ENCODE peak calls at places on chromosome 5, in six cellular contexts. One of them, this sample, is unnamed.
A peak's percentile ranks its signal among the peaks of the same experiment; 100 is the strongest.

GRCh38 chr5:50766462-50766861 is 100.0 kb downstream of the PARP8 start:
- DNase-seq in left ventricle myocardium inferior: no peak
- DNase-seq in lower lobe of right lung: no peak
- DNase-seq in hepatocyte: no peak
- DNase-seq in heart right ventricle: no peak
- DNase-seq in brain microvascular endothelial cell: no peak
- DNase-seq in this sample: no peak

GRCh38 chr5:113022661-113023060 is 46.1 kb downstream of the DCP2 start:
- DNase-seq in brain microvascular endothelial cell: no peak
- DNase-seq in hepatocyte: no peak
- DNase-seq in lower lobe of right lung: no peak
- DNase-seq in heart right ventricle: no peak
- DNase-seq in left ventricle myocardium inferior: no peak
- DNase-seq in this sample: no peak

GRCh38 chr5:31361906-31362900 is 168.7 kb downstream of the CDH6 start:
- DNase-seq in lower lobe of right lung: no peak
- DNase-seq in hepatocyte: no peak
- DNase-seq in brain microvascular endothelial cell: peak; percentile 50
- DNase-seq in heart right ventricle: no peak
- DNase-seq in left ventricle myocardium inferior: no peak
- DNase-seq in this sample: peak; percentile 51

GRCh38 chr5:107673368-107674136 is 2.8 kb upstream of the EFNA5 start:
- DNase-seq in lower lobe of right lung: peak; percentile 84
- DNase-seq in brain microvascular endothelial cell: peak; percentile 88
- DNase-seq in left ventricle myocardium inferior: peak; percentile 80
- DNase-seq in heart right ventricle: peak; percentile 84
- DNase-seq in hepatocyte: peak; percentile 95
- DNase-seq in this sample: peak; percentile 89

GRCh38 chr5:16741007-16741406 is 124.2 kb upstream of the RETREG1 start:
- DNase-seq in hepatocyte: no peak
- DNase-seq in brain microvascular endothelial cell: no peak
- DNase-seq in lower lobe of right lung: no peak
- DNase-seq in left ventricle myocardium inferior: no peak
- DNase-seq in heart right ventricle: no peak
- DNase-seq in this sample: no peak

GRCh38 chr5:87769137-87769536 is 356.4 kb upstream of the CCNH start:
- DNase-seq in lower lobe of right lung: no peak
- DNase-seq in heart right ventricle: no peak
- DNase-seq in hepatocyte: no peak
- DNase-seq in brain microvascular endothelial cell: no peak
- DNase-seq in left ventricle myocardium inferior: no peak
- DNase-seq in this sample: no peak

GRCh38 chr5:138953370-138954256 is 78.5 kb upstream of the LRRTM2 start:
- DNase-seq in heart right ventricle: peak; percentile 90
- DNase-seq in lower lobe of right lung: peak; percentile 86
- DNase-seq in brain microvascular endothelial cell: peak; percentile 52
- DNase-seq in left ventricle myocardium inferior: peak; percentile 92
- DNase-seq in hepatocyte: peak; percentile 67
- DNase-seq in this sample: peak; percentile 81

GRCh38 chr5:135822286-135822685 is 12.2 kb upstream of the SLC25A48 start:
- DNase-seq in hepatocyte: no peak
- DNase-seq in lower lobe of right lung: no peak
- DNase-seq in left ventricle myocardium inferior: no peak
- DNase-seq in brain microvascular endothelial cell: no peak
- DNase-seq in heart right ventricle: no peak
- DNase-seq in this sample: no peak

GRCh38 chr5:105428461-105429129 is 1866.0 kb upstream of the NUDT12 start:
- DNase-seq in heart right ventricle: no peak
- DNase-seq in lower lobe of right lung: no peak
- DNase-seq in left ventricle myocardium inferior: no peak
- DNase-seq in brain microvascular endothelial cell: peak; percentile 5
- DNase-seq in hepatocyte: no peak
- DNase-seq in this sample: no peak

GRCh38 chr5:103410174-103410573 is 151.6 kb downstream of the MACIR start:
- DNase-seq in heart right ventricle: no peak
- DNase-seq in left ventricle myocardium inferior: no peak
- DNase-seq in hepatocyte: no peak
- DNase-seq in brain microvascular endothelial cell: no peak
- DNase-seq in lower lobe of right lung: no peak
- DNase-seq in this sample: no peak

GRCh38 chr5:141868541-141868940 is 9.7 kb downstream of the PCDH1 start:
- DNase-seq in lower lobe of right lung: no peak
- DNase-seq in hepatocyte: no peak
- DNase-seq in brain microvascular endothelial cell: no peak
- DNase-seq in left ventricle myocardium inferior: no peak
- DNase-seq in heart right ventricle: no peak
- DNase-seq in this sample: no peak

GRCh38 chr5:108430931-108431608 is 49.2 kb upstream of the FBXL17 start:
- DNase-seq in lower lobe of right lung: no peak
- DNase-seq in left ventricle myocardium inferior: no peak
- DNase-seq in hepatocyte: no peak
- DNase-seq in heart right ventricle: no peak
- DNase-seq in brain microvascular endothelial cell: peak; percentile 9
- DNase-seq in this sample: no peak

GRCh38 chr5:59188415-59189225 is 605.7 kb downstream of the RAB3C start:
- DNase-seq in hepatocyte: peak; percentile 88
- DNase-seq in lower lobe of right lung: peak; percentile 80
- DNase-seq in brain microvascular endothelial cell: peak; percentile 74
- DNase-seq in heart right ventricle: peak; percentile 65
- DNase-seq in left ventricle myocardium inferior: peak; percentile 67
- DNase-seq in this sample: peak; percentile 55

GRCh38 chr5:122142480-122142879 is 13.1 kb downstream of the ZNF474 start:
- DNase-seq in left ventricle myocardium inferior: no peak
- DNase-seq in lower lobe of right lung: no peak
- DNase-seq in hepatocyte: no peak
- DNase-seq in heart right ventricle: no peak
- DNase-seq in brain microvascular endothelial cell: peak; percentile 94
- DNase-seq in this sample: peak; percentile 56

GRCh38 chr5:159560073-159560472 is 229.8 kb upstream of the IL12B start:
- DNase-seq in hepatocyte: no peak
- DNase-seq in brain microvascular endothelial cell: no peak
- DNase-seq in heart right ventricle: no peak
- DNase-seq in lower lobe of right lung: no peak
- DNase-seq in left ventricle myocardium inferior: no peak
- DNase-seq in this sample: no peak

GRCh38 chr5:100584889-100585288 is 49.7 kb downstream of the FAM174A start:
- DNase-seq in hepatocyte: no peak
- DNase-seq in heart right ventricle: no peak
- DNase-seq in lower lobe of right lung: no peak
- DNase-seq in left ventricle myocardium inferior: no peak
- DNase-seq in brain microvascular endothelial cell: no peak
- DNase-seq in this sample: no peak

GRCh38 chr5:74143724-74144330 is 496.7 kb downstream of the ENC1 start:
- DNase-seq in hepatocyte: no peak
- DNase-seq in left ventricle myocardium inferior: no peak
- DNase-seq in heart right ventricle: peak; percentile 26
- DNase-seq in brain microvascular endothelial cell: no peak
- DNase-seq in lower lobe of right lung: no peak
- DNase-seq in this sample: no peak

GRCh38 chr5:94524841-94525697 is 93.3 kb downstream of the KIAA0825 start:
- DNase-seq in brain microvascular endothelial cell: peak; percentile 30
- DNase-seq in heart right ventricle: no peak
- DNase-seq in hepatocyte: peak; percentile 39
- DNase-seq in lower lobe of right lung: no peak
- DNase-seq in left ventricle myocardium inferior: no peak
- DNase-seq in this sample: no peak

GRCh38 chr5:52801329-52801728 is 13.6 kb downstream of the ITGA1 start:
- DNase-seq in left ventricle myocardium inferior: no peak
- DNase-seq in hepatocyte: peak; percentile 22
- DNase-seq in brain microvascular endothelial cell: no peak
- DNase-seq in heart right ventricle: no peak
- DNase-seq in lower lobe of right lung: no peak
- DNase-seq in this sample: no peak

GRCh38 chr5:132210944-132211343 is 16.7 kb downstream of the P4HA2 start:
- DNase-seq in lower lobe of right lung: no peak
- DNase-seq in brain microvascular endothelial cell: no peak
- DNase-seq in left ventricle myocardium inferior: peak; percentile 38
- DNase-seq in hepatocyte: no peak
- DNase-seq in heart right ventricle: peak; percentile 32
- DNase-seq in this sample: no peak

GRCh38 chr5:61275841-61276240 is 56.2 kb upstream of the ZSWIM6 start:
- DNase-seq in left ventricle myocardium inferior: peak; percentile 58
- DNase-seq in lower lobe of right lung: peak; percentile 88
- DNase-seq in hepatocyte: no peak
- DNase-seq in brain microvascular endothelial cell: peak; percentile 50
- DNase-seq in heart right ventricle: peak; percentile 41
- DNase-seq in this sample: peak; percentile 84

GRCh38 chr5:132476853-132477729 is 13.5 kb downstream of the IRF1 start:
- DNase-seq in lower lobe of right lung: no peak
- DNase-seq in brain microvascular endothelial cell: no peak
- DNase-seq in left ventricle myocardium inferior: peak; percentile 14
- DNase-seq in hepatocyte: no peak
- DNase-seq in heart right ventricle: no peak
- DNase-seq in this sample: no peak

GRCh38 chr5:172905771-172906170 is 53.5 kb upstream of the RPL26L1 start:
- DNase-seq in left ventricle myocardium inferior: no peak
- DNase-seq in heart right ventricle: no peak
- DNase-seq in lower lobe of right lung: no peak
- DNase-seq in brain microvascular endothelial cell: no peak
- DNase-seq in hepatocyte: no peak
- DNase-seq in this sample: no peak

GRCh38 chr5:179605026-179605833 is 18.2 kb downstream of the HNRNPH1 start:
- DNase-seq in left ventricle myocardium inferior: no peak
- DNase-seq in hepatocyte: peak; percentile 48
- DNase-seq in brain microvascular endothelial cell: no peak
- DNase-seq in lower lobe of right lung: no peak
- DNase-seq in heart right ventricle: no peak
- DNase-seq in this sample: no peak

GRCh38 chr5:40401965-40402364 is 277.8 kb upstream of the PTGER4 start:
- DNase-seq in brain microvascular endothelial cell: peak; percentile 50
- DNase-seq in hepatocyte: no peak
- DNase-seq in heart right ventricle: no peak
- DNase-seq in left ventricle myocardium inferior: no peak
- DNase-seq in lower lobe of right lung: no peak
- DNase-seq in this sample: no peak

GRCh38 chr5:21219255-21219654 is 1231.3 kb upstream of the CDH18 start:
- DNase-seq in left ventricle myocardium inferior: no peak
- DNase-seq in brain microvascular endothelial cell: no peak
- DNase-seq in hepatocyte: no peak
- DNase-seq in heart right ventricle: no peak
- DNase-seq in lower lobe of right lung: no peak
- DNase-seq in this sample: peak; percentile 59

GRCh38 chr5:83564069-83564749 is 92.7 kb downstream of the VCAN start:
- DNase-seq in brain microvascular endothelial cell: no peak
- DNase-seq in lower lobe of right lung: no peak
- DNase-seq in left ventricle myocardium inferior: no peak
- DNase-seq in heart right ventricle: no peak
- DNase-seq in hepatocyte: peak; percentile 58
- DNase-seq in this sample: no peak

GRCh38 chr5:96121362-96121761 is 159.7 kb upstream of the ELL2 start:
- DNase-seq in heart right ventricle: no peak
- DNase-seq in brain microvascular endothelial cell: no peak
- DNase-seq in left ventricle myocardium inferior: no peak
- DNase-seq in lower lobe of right lung: no peak
- DNase-seq in hepatocyte: no peak
- DNase-seq in this sample: peak; percentile 33

GRCh38 chr5:33601881-33602280 is 161.1 kb downstream of the TARS1 start:
- DNase-seq in left ventricle myocardium inferior: no peak
- DNase-seq in brain microvascular endothelial cell: no peak
- DNase-seq in hepatocyte: peak; percentile 38
- DNase-seq in heart right ventricle: no peak
- DNase-seq in lower lobe of right lung: no peak
- DNase-seq in this sample: no peak

DNA sequence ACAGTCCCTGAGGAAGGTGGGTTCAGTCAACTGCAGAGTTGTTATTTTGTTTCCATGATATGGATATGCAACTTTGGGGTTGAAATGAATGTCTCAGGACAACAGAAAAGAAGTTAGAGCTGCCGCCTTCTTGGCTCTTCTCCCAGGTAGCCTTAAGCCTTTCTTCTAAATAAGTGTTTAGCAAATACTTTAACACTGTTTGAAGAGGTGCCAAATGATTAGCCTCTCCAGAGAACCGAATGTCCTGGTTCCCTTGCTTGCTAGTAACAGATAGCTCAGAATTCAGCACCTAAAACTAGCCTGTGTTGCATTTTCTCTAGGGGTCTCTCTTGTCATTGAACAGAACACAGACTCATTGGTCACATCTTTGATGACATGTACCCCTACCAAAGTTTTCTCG is 127.7 kb upstream of the PIK3R1 start:
- DNase-seq in left ventricle myocardium inferior: no peak
- DNase-seq in brain microvascular endothelial cell: no peak
- DNase-seq in heart right ventricle: no peak
- DNase-seq in hepatocyte: no peak
- DNase-seq in lower lobe of right lung: peak; percentile 42
- DNase-seq in this sample: peak; percentile 11
- H3K4me3 ChIP-seq in left ventricle myocardium inferior: no peak overlapping the region
- H3K4me3 ChIP-seq in brain microvascular endothelial cell: no peak overlapping the region
- H3K4me3 ChIP-seq in heart right ventricle: no peak overlapping the region
- H3K4me3 ChIP-seq in hepatocyte: no peak overlapping the region
- H3K4me3 ChIP-seq in lower lobe of right lung: no peak overlapping the region
- H3K4me3 ChIP-seq in this sample: no peak overlapping the region

DNA sequence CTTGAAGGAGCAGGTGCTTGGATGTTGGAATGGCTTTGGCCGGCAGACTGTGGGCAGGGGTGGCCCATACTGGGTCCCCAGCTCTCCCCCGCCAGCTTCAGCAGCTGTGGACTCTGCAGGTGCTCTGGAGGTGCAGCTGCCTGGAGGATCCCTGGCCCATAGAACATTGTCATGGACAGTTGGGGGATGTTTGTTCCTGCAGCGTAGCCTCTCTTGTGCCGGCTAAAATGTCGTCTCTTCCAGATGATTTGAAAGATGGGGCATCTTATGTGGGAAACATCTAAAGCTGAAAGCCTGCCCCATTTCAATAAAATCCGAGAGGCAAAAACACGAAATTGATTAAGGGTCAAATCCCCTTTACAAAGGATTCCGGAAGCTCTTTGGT is 13.5 kb upstream of the SLC6A19 start:
- DNase-seq in lower lobe of right lung: no peak
- DNase-seq in left ventricle myocardium inferior: peak; percentile 9
- DNase-seq in hepatocyte: no peak
- DNase-seq in brain microvascular endothelial cell: no peak
- DNase-seq in heart right ventricle: no peak
- DNase-seq in this sample: no peak
- H3K4me3 ChIP-seq in lower lobe of right lung: no peak overlapping the region
- H3K4me3 ChIP-seq in left ventricle myocardium inferior: no peak overlapping the region
- H3K4me3 ChIP-seq in hepatocyte: no peak overlapping the region
- H3K4me3 ChIP-seq in brain microvascular endothelial cell: no peak overlapping the region
- H3K4me3 ChIP-seq in heart right ventricle: no peak overlapping the region
- H3K4me3 ChIP-seq in this sample: no peak overlapping the region

GRCh38 chr5:147954971-147955370 is 48.6 kb upstream of the C5orf46 start:
- DNase-seq in hepatocyte: no peak
- DNase-seq in brain microvascular endothelial cell: no peak
- DNase-seq in left ventricle myocardium inferior: no peak
- DNase-seq in heart right ventricle: no peak
- DNase-seq in lower lobe of right lung: no peak
- DNase-seq in this sample: no peak
- H3K4me3 ChIP-seq in hepatocyte: no peak overlapping the region
- H3K4me3 ChIP-seq in brain microvascular endothelial cell: no peak overlapping the region
- H3K4me3 ChIP-seq in left ventricle myocardium inferior: no peak overlapping the region
- H3K4me3 ChIP-seq in heart right ventricle: no peak overlapping the region
- H3K4me3 ChIP-seq in lower lobe of right lung: no peak overlapping the region
- H3K4me3 ChIP-seq in this sample: no peak overlapping the region

DNA sequence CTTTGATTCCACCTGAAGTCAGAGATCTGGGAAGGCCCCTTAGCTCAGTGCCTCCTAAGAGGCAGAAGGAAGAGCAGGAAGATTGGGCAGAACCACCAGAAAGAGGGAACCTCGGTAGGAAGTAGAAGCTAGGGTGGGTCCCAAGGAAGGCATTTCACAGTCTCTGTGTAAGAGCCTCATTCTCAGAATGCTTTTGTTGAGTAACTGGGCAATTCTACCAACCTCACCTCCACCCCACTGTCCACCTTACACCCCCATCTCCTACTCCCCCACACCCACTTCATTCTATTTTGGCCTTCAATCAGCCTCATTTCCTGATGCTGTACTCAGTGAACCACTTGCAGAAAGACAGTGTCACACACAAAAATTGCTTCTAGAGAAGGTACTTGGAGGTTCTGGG is 3.5 kb downstream of the HBEGF start:
- DNase-seq in left ventricle myocardium inferior: no peak
- DNase-seq in hepatocyte: no peak
- DNase-seq in brain microvascular endothelial cell: no peak
- DNase-seq in lower lobe of right lung: no peak
- DNase-seq in heart right ventricle: no peak
- DNase-seq in this sample: no peak
- H3K4me3 ChIP-seq in left ventricle myocardium inferior: peak overlapping the region; percentile 75
- H3K4me3 ChIP-seq in hepatocyte: no peak overlapping the region
- H3K4me3 ChIP-seq in brain microvascular endothelial cell: no peak overlapping the region
- H3K4me3 ChIP-seq in lower lobe of right lung: peak overlapping the region; percentile 79
- H3K4me3 ChIP-seq in heart right ventricle: no peak overlapping the region
- H3K4me3 ChIP-seq in this sample: no peak overlapping the region

This sample was measured in MG63.